ENCODE peak calls at places on chromosomes 13 and 19, in five cellular contexts. One of them, this sample, is unnamed.

GRCh38 chr19:33436360-33437345 is 63.1 kb downstream of the CEBPG start:
- DNase-seq in GM12878: no peak
- DNase-seq in K562: no peak
- DNase-seq in HepG2: no peak
- DNase-seq in H1: no peak
- DNase-seq in this sample: no peak

GRCh38 chr13:38301236-38301635 is 48.4 kb upstream of the UFM1 start:
- DNase-seq in GM12878: no peak
- DNase-seq in K562: no peak
- DNase-seq in HepG2: no peak
- DNase-seq in H1: no peak
- DNase-seq in this sample: no peak

GRCh38 chr19:11204943-11205349 is 7.6 kb upstream of the KANK2 start:
- DNase-seq in GM12878: peak
- DNase-seq in K562: no peak
- DNase-seq in HepG2: no peak
- DNase-seq in H1: no peak
- DNase-seq in this sample: no peak

GRCh38 chr13:42561752-42562467 is 12.0 kb upstream of the TNFSF11 start:
- DNase-seq in GM12878: no peak
- DNase-seq in K562: no peak
- DNase-seq in HepG2: no peak
- DNase-seq in H1: no peak
- DNase-seq in this sample: no peak

GRCh38 chr19:18650048-18650435 is 13.2 kb downstream of the KLHL26 start:
- DNase-seq in GM12878: no peak
- DNase-seq in K562: no peak
- DNase-seq in HepG2: no peak
- DNase-seq in H1: no peak
- DNase-seq in this sample: no peak

GRCh38 chr13:49248433-49249002 is 793 bp downstream of the CDADC1 start:
- DNase-seq in GM12878: no peak
- DNase-seq in K562: no peak
- DNase-seq in HepG2: peak
- DNase-seq in H1: peak
- DNase-seq in this sample: no peak

GRCh38 chr19:18396471-18397241 is 766 bp downstream of the LRRC25 start:
- DNase-seq in GM12878: no peak
- DNase-seq in K562: no peak
- DNase-seq in HepG2: no peak
- DNase-seq in H1: no peak
- DNase-seq in this sample: no peak

GRCh38 chr13:103983948-103984347 is 917.7 kb upstream of the SLC10A2 start:
- DNase-seq in GM12878: no peak
- DNase-seq in K562: no peak
- DNase-seq in HepG2: no peak
- DNase-seq in H1: no peak
- DNase-seq in this sample: no peak

GRCh38 chr19:40262422-40262821 is 22.7 kb downstream of the AKT2 start:
- DNase-seq in GM12878: no peak
- DNase-seq in K562: no peak
- DNase-seq in HepG2: no peak
- DNase-seq in H1: no peak
- DNase-seq in this sample: no peak

GRCh38 chr19:5145521-5146511 is 176.9 kb downstream of the KDM4B start:
- DNase-seq in GM12878: no peak
- DNase-seq in K562: no peak
- DNase-seq in HepG2: no peak
- DNase-seq in H1: no peak
- DNase-seq in this sample: no peak

GRCh38 chr13:113448885-113449692 is 4.2 kb downstream of the ADPRHL1 start:
- DNase-seq in GM12878: peak
- DNase-seq in K562: peak
- DNase-seq in HepG2: peak
- DNase-seq in H1: no peak
- DNase-seq in this sample: no peak

GRCh38 chr19:45824041-45824471 is 8.9 kb upstream of the RSPH6A start:
- DNase-seq in GM12878: no peak
- DNase-seq in K562: no peak
- DNase-seq in HepG2: no peak
- DNase-seq in H1: no peak
- DNase-seq in this sample: no peak

GRCh38 chr13:44257806-44258205 is 115.8 kb upstream of the SERP2 start:
- DNase-seq in GM12878: no peak
- DNase-seq in K562: no peak
- DNase-seq in HepG2: no peak
- DNase-seq in H1: no peak
- DNase-seq in this sample: no peak

GRCh38 chr13:85266771-85267170 is 532.4 kb downstream of the SLITRK6 start:
- DNase-seq in GM12878: no peak
- DNase-seq in K562: no peak
- DNase-seq in HepG2: no peak
- DNase-seq in H1: no peak
- DNase-seq in this sample: peak

GRCh38 chr13:99805361-99805760 is 166.2 kb downstream of the ZIC5 start:
- DNase-seq in GM12878: no peak
- DNase-seq in K562: no peak
- DNase-seq in HepG2: no peak
- DNase-seq in H1: peak
- DNase-seq in this sample: peak

GRCh38 chr13:21069561-21070004 is 8.2 kb upstream of the LATS2 start:
- DNase-seq in GM12878: no peak
- DNase-seq in K562: no peak
- DNase-seq in HepG2: peak
- DNase-seq in H1: no peak
- DNase-seq in this sample: no peak

GRCh38 chr13:45781553-45782326 is 69.8 kb downstream of the SIAH3 start:
- DNase-seq in GM12878: no peak
- DNase-seq in K562: no peak
- DNase-seq in HepG2: no peak
- DNase-seq in H1: no peak
- DNase-seq in this sample: no peak

GRCh38 chr19:9972103-9972502 is 35.8 kb upstream of the OLFM2 start:
- DNase-seq in GM12878: no peak
- DNase-seq in K562: no peak
- DNase-seq in HepG2: no peak
- DNase-seq in H1: no peak
- DNase-seq in this sample: no peak

DNA sequence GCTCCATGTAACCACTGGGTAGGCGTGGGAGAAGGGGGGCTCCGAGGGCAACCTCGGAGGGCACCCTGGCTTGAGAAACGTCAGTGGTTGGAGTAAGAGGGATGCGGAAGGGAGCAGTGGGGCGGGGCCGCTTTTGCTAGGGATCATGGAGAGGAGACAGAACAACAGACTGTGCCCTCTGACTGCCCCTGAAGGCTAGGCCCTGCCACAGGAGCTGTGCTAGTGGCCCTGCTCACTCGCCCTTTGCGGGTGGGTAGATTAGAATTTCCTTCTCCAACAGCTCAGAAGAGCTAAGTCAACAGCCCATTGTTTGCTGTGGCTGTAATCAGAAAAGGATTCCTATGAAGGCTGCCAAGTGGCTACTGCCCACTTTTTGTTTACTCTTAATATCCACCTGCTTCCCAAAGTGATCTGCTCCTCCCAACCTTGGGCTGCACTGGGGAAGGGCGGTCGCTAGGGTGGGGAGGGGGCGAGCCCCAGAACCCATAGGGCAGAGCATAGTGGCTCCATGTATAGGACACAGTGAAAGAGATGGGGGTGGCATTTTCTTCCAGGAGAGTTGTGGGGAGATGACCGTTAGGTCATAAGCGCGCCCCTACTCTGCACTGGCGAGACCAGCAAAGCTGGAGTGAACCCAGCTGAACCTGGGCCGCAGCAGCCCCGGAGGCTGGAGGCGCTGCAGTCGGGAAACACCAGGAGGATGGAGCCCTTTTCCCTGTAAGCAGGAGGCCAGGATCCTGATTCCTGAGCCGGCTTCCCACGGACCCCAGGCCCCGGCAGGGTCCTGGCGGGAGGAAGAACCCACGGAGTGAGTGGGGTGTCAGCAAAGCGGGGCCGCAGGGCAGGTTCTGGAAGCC is 1.9 kb upstream of the C1QTNF9 start:
- DNase-seq in GM12878: no peak
- DNase-seq in K562: no peak
- DNase-seq in HepG2: peak
- DNase-seq in H1: no peak
- DNase-seq in this sample: no peak
- TF ChIP-seq POLR2AphosphoS5 in GM12878: no peak
- TF ChIP-seq POLR2AphosphoS5 in K562: no peak
- TF ChIP-seq POLR2AphosphoS5 in HepG2: no peak
- TF ChIP-seq POLR2AphosphoS5 in H1: no peak
- TF ChIP-seq POLR2AphosphoS5 in this sample: no peak

GRCh38 chr19:20162821-20163220 is 4.2 kb upstream of the ZNF486 start:
- DNase-seq in GM12878: no peak
- DNase-seq in K562: no peak
- DNase-seq in HepG2: no peak
- DNase-seq in H1: no peak
- DNase-seq in this sample: no peak
- TF ChIP-seq CREB1 in GM12878: no peak
- TF ChIP-seq CREB1 in K562: no peak
- TF ChIP-seq CREB1 in HepG2: no peak
- TF ChIP-seq CREB1 in H1: no peak
- TF ChIP-seq CREB1 in this sample: no peak

GRCh38 chr13:27918041-27918917 is 1.5 kb upstream of the PDX1 start:
- DNase-seq in GM12878: no peak
- DNase-seq in K562: no peak
- DNase-seq in HepG2: no peak
- DNase-seq in H1: peak
- DNase-seq in this sample: peak
- H3K4me2 ChIP-seq in GM12878: peak
- H3K4me2 ChIP-seq in K562: no peak
- H3K4me2 ChIP-seq in HepG2: peak
- H3K4me2 ChIP-seq in H1: peak
- H3K4me2 ChIP-seq in this sample: peak

DNA sequence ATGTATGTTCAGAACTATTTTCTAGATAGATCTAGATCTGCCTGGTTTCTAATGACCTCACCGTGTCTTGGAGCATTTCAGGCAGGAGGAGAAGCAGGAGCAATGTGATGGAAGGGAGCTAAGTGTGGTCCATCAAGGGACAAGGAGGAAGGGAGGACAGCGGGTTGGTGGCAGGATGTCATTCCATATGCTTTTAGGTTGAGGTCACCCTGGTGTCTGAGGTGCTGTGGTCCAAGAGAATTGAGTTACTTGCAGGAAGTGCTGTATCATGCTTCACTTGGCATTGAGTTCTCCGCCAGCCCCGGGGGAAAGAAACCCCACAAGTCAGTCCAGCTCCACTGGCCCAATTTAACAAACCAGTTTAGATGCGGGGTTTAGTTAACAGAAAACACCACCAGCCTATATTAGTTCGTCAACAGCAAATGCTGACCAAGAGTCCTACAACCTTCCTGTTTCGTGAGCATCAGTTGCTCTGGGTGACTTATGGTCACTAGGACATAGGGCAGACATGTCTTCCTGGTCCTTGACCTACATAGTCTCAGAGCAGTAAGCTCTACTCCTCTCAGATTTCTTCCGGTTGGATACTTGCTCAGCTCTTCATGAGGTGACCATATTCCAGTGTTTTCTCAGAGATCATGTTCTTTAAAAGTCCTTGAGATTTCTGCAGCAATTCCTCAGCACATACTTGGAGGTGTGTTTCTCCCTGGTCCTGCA is 79.4 kb downstream of the MBNL2 start:
- DNase-seq in GM12878: no peak
- DNase-seq in K562: no peak
- DNase-seq in HepG2: no peak
- DNase-seq in H1: no peak
- DNase-seq in this sample: no peak
- TF ChIP-seq POLR2AphosphoS5 in GM12878: no peak
- TF ChIP-seq POLR2AphosphoS5 in K562: no peak
- TF ChIP-seq POLR2AphosphoS5 in HepG2: no peak
- TF ChIP-seq POLR2AphosphoS5 in H1: no peak
- TF ChIP-seq POLR2AphosphoS5 in this sample: no peak

This sample was measured in GM23338.